ENCODE peak calls at places on chromosomes 1 and 21, in six cellular contexts. One of them, this sample, is unnamed.

GRCh38 chr1:44985747-44986359 is 542 bp downstream of the EIF2B3 start:
- DNase-seq in Peyer's patch: no peak
- DNase-seq in MM.1S: no peak
- DNase-seq in fibroblast of lung: peak; percentile 11
- DNase-seq in endothelial cell of umbilical vein: peak; percentile 23
- DNase-seq in effector memory CD4-positive, alpha-beta T cell: no peak
- DNase-seq in this sample: no peak

GRCh38 chr1:200625381-200625824 is 4.9 kb upstream of the KIF14 start:
- DNase-seq in MM.1S: peak; percentile 80
- DNase-seq in fibroblast of lung: peak; percentile 63
- DNase-seq in endothelial cell of umbilical vein: no peak
- DNase-seq in effector memory CD4-positive, alpha-beta T cell: no peak
- DNase-seq in Peyer's patch: no peak
- DNase-seq in this sample: no peak

GRCh38 chr1:235917267-235917811 is 50.6 kb upstream of the LYST start:
- DNase-seq in MM.1S: no peak
- DNase-seq in Peyer's patch: no peak
- DNase-seq in endothelial cell of umbilical vein: peak; percentile 98
- DNase-seq in fibroblast of lung: peak; percentile 99
- DNase-seq in effector memory CD4-positive, alpha-beta T cell: peak; percentile 32
- DNase-seq in this sample: peak; percentile 98

GRCh38 chr1:54229281-54229891 is 29.4 kb downstream of the MRPL37 start:
- DNase-seq in endothelial cell of umbilical vein: peak; percentile 31
- DNase-seq in fibroblast of lung: peak; percentile 67
- DNase-seq in effector memory CD4-positive, alpha-beta T cell: no peak
- DNase-seq in MM.1S: no peak
- DNase-seq in Peyer's patch: no peak
- DNase-seq in this sample: no peak

GRCh38 chr1:175824079-175824478 is 80.7 kb upstream of the TNR start:
- DNase-seq in endothelial cell of umbilical vein: peak; percentile 41
- DNase-seq in effector memory CD4-positive, alpha-beta T cell: no peak
- DNase-seq in Peyer's patch: no peak
- DNase-seq in MM.1S: no peak
- DNase-seq in fibroblast of lung: no peak
- DNase-seq in this sample: no peak

GRCh38 chr1:20194224-20194623 is 7.9 kb upstream of the PLA2G2C start:
- DNase-seq in effector memory CD4-positive, alpha-beta T cell: no peak
- DNase-seq in Peyer's patch: no peak
- DNase-seq in endothelial cell of umbilical vein: no peak
- DNase-seq in fibroblast of lung: no peak
- DNase-seq in MM.1S: no peak
- DNase-seq in this sample: no peak

GRCh38 chr1:234875953-234876814 is 252.5 kb downstream of the TOMM20 start:
- DNase-seq in Peyer's patch: no peak
- DNase-seq in MM.1S: no peak
- DNase-seq in fibroblast of lung: peak; percentile 53
- DNase-seq in effector memory CD4-positive, alpha-beta T cell: no peak
- DNase-seq in endothelial cell of umbilical vein: peak; percentile 90
- DNase-seq in this sample: no peak

GRCh38 chr1:45443580-45444446 is 47.1 kb downstream of the TESK2 start:
- DNase-seq in effector memory CD4-positive, alpha-beta T cell: no peak
- DNase-seq in endothelial cell of umbilical vein: no peak
- DNase-seq in fibroblast of lung: no peak
- DNase-seq in Peyer's patch: peak; percentile 59
- DNase-seq in MM.1S: no peak
- DNase-seq in this sample: no peak

GRCh38 chr1:156399355-156400125 is 30.5 kb downstream of the RHBG start:
- DNase-seq in endothelial cell of umbilical vein: no peak
- DNase-seq in effector memory CD4-positive, alpha-beta T cell: no peak
- DNase-seq in MM.1S: no peak
- DNase-seq in fibroblast of lung: no peak
- DNase-seq in Peyer's patch: no peak
- DNase-seq in this sample: no peak

GRCh38 chr1:215002471-215002870 is 80.1 kb upstream of the KCNK2 start:
- DNase-seq in MM.1S: no peak
- DNase-seq in Peyer's patch: no peak
- DNase-seq in endothelial cell of umbilical vein: no peak
- DNase-seq in fibroblast of lung: peak; percentile 99
- DNase-seq in effector memory CD4-positive, alpha-beta T cell: no peak
- DNase-seq in this sample: peak; percentile 70

GRCh38 chr21:31557421-31557955 is 102.0 kb upstream of the SOD1 start:
- DNase-seq in effector memory CD4-positive, alpha-beta T cell: no peak
- DNase-seq in Peyer's patch: no peak
- DNase-seq in MM.1S: peak; percentile 62
- DNase-seq in fibroblast of lung: no peak
- DNase-seq in endothelial cell of umbilical vein: no peak
- DNase-seq in this sample: no peak

GRCh38 chr1:70319750-70320149 is 34.8 kb downstream of the ANKRD13C start:
- DNase-seq in MM.1S: no peak
- DNase-seq in effector memory CD4-positive, alpha-beta T cell: no peak
- DNase-seq in endothelial cell of umbilical vein: peak; percentile 43
- DNase-seq in Peyer's patch: no peak
- DNase-seq in fibroblast of lung: peak; percentile 88
- DNase-seq in this sample: no peak

GRCh38 chr1:93442276-93442675 is 5.6 kb upstream of the FNBP1L start:
- DNase-seq in effector memory CD4-positive, alpha-beta T cell: no peak
- DNase-seq in Peyer's patch: peak; percentile 80
- DNase-seq in MM.1S: no peak
- DNase-seq in endothelial cell of umbilical vein: no peak
- DNase-seq in fibroblast of lung: no peak
- DNase-seq in this sample: peak; percentile 52

GRCh38 chr1:2019162-2019542 is at the start of gene GABRD:
- DNase-seq in effector memory CD4-positive, alpha-beta T cell: no peak
- DNase-seq in Peyer's patch: no peak
- DNase-seq in endothelial cell of umbilical vein: no peak
- DNase-seq in fibroblast of lung: peak; percentile 4
- DNase-seq in MM.1S: no peak
- DNase-seq in this sample: no peak

GRCh38 chr1:109617291-109617801 is 2.1 kb downstream of the GNAT2 start:
- DNase-seq in endothelial cell of umbilical vein: peak; percentile 93
- DNase-seq in fibroblast of lung: peak; percentile 97
- DNase-seq in Peyer's patch: no peak
- DNase-seq in effector memory CD4-positive, alpha-beta T cell: no peak
- DNase-seq in MM.1S: no peak
- DNase-seq in this sample: peak; percentile 75

GRCh38 chr1:32339363-32339978 is 3.4 kb upstream of the MARCKSL1 start:
- DNase-seq in Peyer's patch: no peak
- DNase-seq in MM.1S: no peak
- DNase-seq in effector memory CD4-positive, alpha-beta T cell: no peak
- DNase-seq in endothelial cell of umbilical vein: no peak
- DNase-seq in fibroblast of lung: peak; percentile 71
- DNase-seq in this sample: no peak

GRCh38 chr1:30916296-30916695 is 7.7 kb upstream of the SDC3 start:
- DNase-seq in effector memory CD4-positive, alpha-beta T cell: no peak
- DNase-seq in endothelial cell of umbilical vein: no peak
- DNase-seq in MM.1S: no peak
- DNase-seq in Peyer's patch: no peak
- DNase-seq in fibroblast of lung: no peak
- DNase-seq in this sample: no peak

GRCh38 chr1:93603581-93603980 is 78.1 kb downstream of the BCAR3 start:
- DNase-seq in Peyer's patch: no peak
- DNase-seq in fibroblast of lung: no peak
- DNase-seq in MM.1S: no peak
- DNase-seq in endothelial cell of umbilical vein: no peak
- DNase-seq in effector memory CD4-positive, alpha-beta T cell: no peak
- DNase-seq in this sample: no peak

GRCh38 chr1:10514490-10515235 is 39.9 kb downstream of the PEX14 start:
- DNase-seq in fibroblast of lung: peak; percentile 44
- DNase-seq in endothelial cell of umbilical vein: no peak
- DNase-seq in MM.1S: no peak
- DNase-seq in effector memory CD4-positive, alpha-beta T cell: no peak
- DNase-seq in Peyer's patch: no peak
- DNase-seq in this sample: no peak

GRCh38 chr1:35454175-35454574 is 103.0 kb downstream of the KIAA0319L start:
- DNase-seq in endothelial cell of umbilical vein: no peak
- DNase-seq in effector memory CD4-positive, alpha-beta T cell: no peak
- DNase-seq in Peyer's patch: no peak
- DNase-seq in fibroblast of lung: no peak
- DNase-seq in MM.1S: no peak
- DNase-seq in this sample: no peak

GRCh38 chr21:25422610-25423608 is 184.4 kb downstream of the MRPL39 start:
- DNase-seq in MM.1S: no peak
- DNase-seq in effector memory CD4-positive, alpha-beta T cell: no peak
- DNase-seq in endothelial cell of umbilical vein: no peak
- DNase-seq in Peyer's patch: no peak
- DNase-seq in fibroblast of lung: no peak
- DNase-seq in this sample: no peak

GRCh38 chr1:64038965-64039926 is 164.2 kb upstream of the UBE2U start:
- DNase-seq in fibroblast of lung: peak; percentile 99
- DNase-seq in effector memory CD4-positive, alpha-beta T cell: no peak
- DNase-seq in MM.1S: peak; percentile 39
- DNase-seq in Peyer's patch: no peak
- DNase-seq in endothelial cell of umbilical vein: peak; percentile 84
- DNase-seq in this sample: peak; percentile 97

GRCh38 chr1:82392946-82393345 is 592.2 kb downstream of the ADGRL2 start:
- DNase-seq in MM.1S: no peak
- DNase-seq in fibroblast of lung: peak; percentile 13
- DNase-seq in effector memory CD4-positive, alpha-beta T cell: no peak
- DNase-seq in Peyer's patch: no peak
- DNase-seq in endothelial cell of umbilical vein: no peak
- DNase-seq in this sample: no peak

GRCh38 chr1:44237721-44238457 is 24.6 kb downstream of the DMAP1 start:
- DNase-seq in fibroblast of lung: peak; percentile 12
- DNase-seq in MM.1S: no peak
- DNase-seq in effector memory CD4-positive, alpha-beta T cell: no peak
- DNase-seq in Peyer's patch: peak; percentile 81
- DNase-seq in endothelial cell of umbilical vein: peak; percentile 40
- DNase-seq in this sample: peak; percentile 72

GRCh38 chr21:37225440-37225839 is 41.7 kb downstream of the VPS26C start:
- DNase-seq in endothelial cell of umbilical vein: no peak
- DNase-seq in MM.1S: no peak
- DNase-seq in Peyer's patch: no peak
- DNase-seq in fibroblast of lung: no peak
- DNase-seq in effector memory CD4-positive, alpha-beta T cell: no peak
- DNase-seq in this sample: no peak
- H3K4me3 ChIP-seq in endothelial cell of umbilical vein: no peak overlapping the region
- H3K4me3 ChIP-seq in MM.1S: no peak overlapping the region
- H3K4me3 ChIP-seq in Peyer's patch: no peak overlapping the region
- H3K4me3 ChIP-seq in fibroblast of lung: no peak overlapping the region
- H3K4me3 ChIP-seq in effector memory CD4-positive, alpha-beta T cell: no peak overlapping the region
- H3K4me3 ChIP-seq in this sample: no peak overlapping the region

GRCh38 chr21:41366522-41367151 is 4.8 kb downstream of the MX2 start:
- DNase-seq in endothelial cell of umbilical vein: no peak
- DNase-seq in MM.1S: no peak
- DNase-seq in effector memory CD4-positive, alpha-beta T cell: no peak
- DNase-seq in fibroblast of lung: peak; percentile 80
- DNase-seq in Peyer's patch: peak; percentile 88
- DNase-seq in this sample: no peak
- H3K4me3 ChIP-seq in endothelial cell of umbilical vein: no peak overlapping the region
- H3K4me3 ChIP-seq in MM.1S: no peak overlapping the region
- H3K4me3 ChIP-seq in effector memory CD4-positive, alpha-beta T cell: no peak overlapping the region
- H3K4me3 ChIP-seq in fibroblast of lung: no peak overlapping the region
- H3K4me3 ChIP-seq in Peyer's patch: no peak overlapping the region
- H3K4me3 ChIP-seq in this sample: no peak overlapping the region

DNA sequence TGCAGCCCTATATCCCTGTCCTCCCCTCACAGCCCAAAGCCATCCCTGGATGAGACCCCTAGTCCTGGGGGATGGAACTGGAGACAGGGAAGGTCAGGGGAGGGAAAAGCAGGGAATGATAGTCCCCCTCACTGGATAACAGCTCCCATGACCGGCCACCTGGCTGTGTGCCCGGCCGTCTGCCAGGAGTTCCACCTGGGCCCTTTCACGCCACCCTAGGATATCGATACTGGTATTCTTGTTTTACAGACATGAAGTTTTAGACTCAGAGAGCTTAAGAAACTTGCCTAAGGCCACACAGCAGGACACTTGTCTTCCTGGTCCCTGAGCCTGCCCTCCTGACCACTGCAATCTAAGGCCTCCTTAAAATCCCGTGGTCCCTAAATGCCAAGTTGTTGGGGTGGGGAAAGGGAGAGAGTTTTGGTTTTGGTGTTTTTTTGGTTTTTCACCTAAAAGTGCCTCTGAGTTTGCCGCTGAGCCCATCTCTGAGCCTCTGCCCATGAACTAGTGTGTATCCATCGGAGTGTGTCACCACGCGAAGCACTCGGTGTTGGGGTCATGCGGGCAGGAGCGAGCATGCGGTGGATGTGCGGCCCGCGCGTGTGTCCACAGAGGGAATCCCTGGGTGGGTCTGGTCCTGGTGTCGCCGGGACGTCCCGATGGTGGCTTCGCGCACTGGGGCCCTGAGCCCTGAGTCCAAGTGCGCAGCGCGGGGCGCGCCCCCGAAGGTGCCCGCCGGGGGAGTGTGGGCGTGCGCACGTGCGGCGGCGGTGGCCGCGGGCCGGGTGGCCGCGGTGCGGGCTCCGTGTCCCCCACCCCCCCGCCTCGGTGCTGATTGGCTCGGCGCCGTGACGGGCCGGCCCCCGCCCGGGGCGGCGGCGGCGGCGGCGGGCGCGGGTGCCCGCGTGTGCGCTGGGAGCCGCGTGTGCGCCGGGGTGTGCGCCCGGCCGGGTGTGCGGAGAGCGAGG is at the start of gene EPHA8:
- DNase-seq in effector memory CD4-positive, alpha-beta T cell: no peak
- DNase-seq in endothelial cell of umbilical vein: no peak
- DNase-seq in Peyer's patch: no peak
- DNase-seq in MM.1S: no peak
- DNase-seq in fibroblast of lung: no peak
- DNase-seq in this sample: no peak
- H3K4me3 ChIP-seq in effector memory CD4-positive, alpha-beta T cell: no peak within 1 kb of the TSS
- H3K4me3 ChIP-seq in endothelial cell of umbilical vein: no peak within 1 kb of the TSS
- H3K4me3 ChIP-seq in Peyer's patch: no peak within 1 kb of the TSS
- H3K4me3 ChIP-seq in MM.1S: no peak within 1 kb of the TSS
- H3K4me3 ChIP-seq in fibroblast of lung: no peak within 1 kb of the TSS
- H3K4me3 ChIP-seq in this sample: no peak within 1 kb of the TSS

GRCh38 chr1:226603030-226603960 is 54.7 kb downstream of the STUM start:
- DNase-seq in endothelial cell of umbilical vein: peak; percentile 46
- DNase-seq in Peyer's patch: peak; percentile 20
- DNase-seq in fibroblast of lung: peak; percentile 10
- DNase-seq in effector memory CD4-positive, alpha-beta T cell: no peak
- DNase-seq in MM.1S: peak; percentile 28
- DNase-seq in this sample: peak; percentile 49
- H3K4me3 ChIP-seq in endothelial cell of umbilical vein: no peak overlapping the region
- H3K4me3 ChIP-seq in Peyer's patch: no peak overlapping the region
- H3K4me3 ChIP-seq in fibroblast of lung: peak overlapping the region; percentile 24
- H3K4me3 ChIP-seq in effector memory CD4-positive, alpha-beta T cell: no peak overlapping the region
- H3K4me3 ChIP-seq in MM.1S: peak overlapping the region; percentile 38
- H3K4me3 ChIP-seq in this sample: peak overlapping the region; percentile 14